ENCODE peak calls at places on chromosomes 11 and 22, in eight cellular contexts. F is activated CD4-positive, alpha-beta T cell treated with anti-CD3 and anti-CD28 coated beads for 48 hours; Z is AG08395; H is GM12865; C is stomach; X is GM03348; D is NCI-H1417 treated with DMSO at 0.1 percent for 48 hours; I is activated T-cell treated with anti-CD3 and anti-CD28 coated beads for 1 hour. T is an unnamed sample.

GRCh38 chr11:26490546-26490945 is 81.5 kb downstream of the MUC15 start:
- DNase-seq in H (no peak), C (no peak), I (no peak), X (no peak), Z (no peak), D (no peak), F (no peak), T (no peak)

GRCh38 chr22:19942886-19943664 is 1.5 kb upstream of the TXNRD2 start:
- DNase-seq in X (peak), C (no peak), Z (peak), I (no peak), H (no peak), D (no peak), F (peak), T (no peak)

GRCh38 chr11:86795962-86796361 is 4.4 kb upstream of the PRSS23 start:
- DNase-seq in I (no peak), H (no peak), F (no peak), C (no peak), X (no peak), Z (no peak), D (no peak), T (no peak)

GRCh38 chr11:69195819-69196218 is 40.1 kb downstream of the SMIM38 start:
- DNase-seq in D (no peak), F (no peak), C (no peak), Z (no peak), X (no peak), I (no peak), H (no peak), T (no peak)

GRCh38 chr11:1483445-1483961 is 3.1 kb downstream of the MOB2 start:
- DNase-seq in C (no peak), I (no peak), F (no peak), D (no peak), X (no peak), Z (no peak), H (no peak), T (peak)

GRCh38 chr22:35963237-35963810 is 65.3 kb downstream of the RBFOX2 start:
- DNase-seq in C (no peak), I (no peak), X (no peak), Z (no peak), H (no peak), D (no peak), F (no peak), T (no peak)

GRCh38 chr11:7511405-7511804 is 2.4 kb upstream of the PPFIBP2 start:
- DNase-seq in F (no peak), H (no peak), D (no peak), C (peak), Z (no peak), I (no peak), X (no peak), T (peak)

GRCh38 chr22:48750282-48750681 is 1077.4 kb downstream of the BRD1 start:
- DNase-seq in X (peak), D (no peak), F (no peak), C (no peak), Z (no peak), H (no peak), I (no peak), T (no peak)

GRCh38 chr22:47293368-47294221 is 531.1 kb downstream of the TBC1D22A start:
- DNase-seq in F (no peak), I (no peak), D (no peak), X (no peak), H (no peak), C (no peak), Z (no peak), T (no peak)

GRCh38 chr11:3808846-3809623 is 675 bp downstream of the PGAP2 start:
- DNase-seq in C (peak), D (no peak), F (peak), H (peak), Z (peak), I (no peak), X (peak), T (peak)

GRCh38 chr22:49724030-49724892 is 103.4 kb downstream of the BRD1 start:
- DNase-seq in D (no peak), I (no peak), C (no peak), X (no peak), H (no peak), F (peak), Z (no peak), T (no peak)

GRCh38 chr11:68282141-68282860 is 10.5 kb upstream of the C11orf24 start:
- DNase-seq in X (no peak), I (no peak), C (no peak), F (peak), H (peak), Z (no peak), D (no peak), T (no peak)

GRCh38 chr11:78230161-78230877 is 41.6 kb downstream of the USP35 start:
- DNase-seq in I (no peak), H (no peak), C (no peak), D (no peak), Z (no peak), X (no peak), F (no peak), T (no peak)

GRCh38 chr11:81963018-81963417 is 770.6 kb downstream of the FAM181B start:
- DNase-seq in X (no peak), H (no peak), F (no peak), D (no peak), C (no peak), Z (no peak), I (no peak), T (no peak)

GRCh38 chr11:74012072-74012809 is 3.4 kb upstream of the UCP3 start:
- DNase-seq in F (no peak), I (no peak), D (no peak), Z (no peak), H (no peak), C (no peak), X (no peak), T (no peak)

GRCh38 chr11:77580712-77581337 is 8.9 kb upstream of the AQP11 start:
- DNase-seq in C (no peak), Z (no peak), I (no peak), D (no peak), X (no peak), F (no peak), H (no peak), T (no peak)

GRCh38 chr22:48051796-48052620 is 1289.6 kb downstream of the TBC1D22A start:
- DNase-seq in H (no peak), F (no peak), C (no peak), I (no peak), D (no peak), Z (no peak), X (no peak), T (no peak)

GRCh38 chr11:76623171-76623883 is 47.2 kb downstream of the LRRC32 start:
- DNase-seq in Z (peak), C (no peak), H (no peak), I (no peak), X (peak), F (no peak), D (no peak), T (no peak)

GRCh38 chr22:36226189-36226588 is 13.1 kb downstream of the APOL2 start:
- DNase-seq in H (no peak), I (no peak), X (no peak), D (no peak), F (no peak), Z (no peak), C (no peak), T (no peak)

GRCh38 chr11:43381802-43382201 is 23.1 kb downstream of the TTC17 start:
- DNase-seq in X (no peak), H (no peak), Z (no peak), D (no peak), F (no peak), I (no peak), C (no peak), T (no peak)

GRCh38 chr22:31445642-31446041 is 44.0 kb downstream of the EIF4ENIF1 start:
- DNase-seq in Z (no peak), H (no peak), C (no peak), I (no peak), D (no peak), X (no peak), F (no peak), T (no peak)

GRCh38 chr11:20156280-20156875 is 3.9 kb downstream of the DBX1 start:
- DNase-seq in H (no peak), X (no peak), C (no peak), F (peak), Z (no peak), D (no peak), I (peak), T (peak)

GRCh38 chr11:102453286-102453797 is 777 bp upstream of the TMEM123 start:
- DNase-seq in H (no peak), I (no peak), Z (peak), D (peak), C (no peak), X (no peak), F (no peak), T (no peak)

GRCh38 chr11:65501005-65501529 is 2.2 kb downstream of the MALAT1 start:
- DNase-seq in D (no peak), F (no peak), H (no peak), Z (no peak), X (no peak), C (no peak), I (no peak), T (no peak)

GRCh38 chr11:44726278-44727113 is at the start of gene TSPAN18:
- DNase-seq in X (peak), H (peak), I (peak), D (no peak), Z (peak), F (peak), C (no peak), T (peak)

GRCh38 chr11:32353884-32354283 is 81.5 kb downstream of the WT1 start:
- DNase-seq in D (no peak), C (no peak), X (no peak), F (no peak), Z (no peak), I (no peak), H (no peak), T (no peak)

GRCh38 chr11:19832901-19833300 is 120.3 kb downstream of the NAV2 start:
- DNase-seq in I (no peak), F (no peak), H (no peak), Z (no peak), X (no peak), D (no peak), C (no peak), T (no peak)

GRCh38 chr11:74311352-74311926 is at the start of gene P4HA3:
- DNase-seq in C (peak), Z (peak), I (peak), F (peak), D (no peak), X (peak), H (peak), T (peak)

GRCh38 chr11:61532136-61533038 is 23.8 kb downstream of the LRRC10B start:
- DNase-seq in C (peak), X (peak), H (peak), D (no peak), I (peak), F (peak), Z (peak), T (no peak)

GRCh38 chr11:111461460-111462240 is 50.5 kb downstream of the BTG4 start:
- DNase-seq in D (no peak), X (peak), Z (no peak), F (no peak), I (no peak), H (no peak), C (no peak), T (no peak)

GRCh38 chr22:38513063-38513462 is 7.0 kb upstream of the DDX17 start:
- DNase-seq in H (peak), X (no peak), I (peak), D (no peak), F (peak), Z (no peak), C (no peak), T (no peak)

GRCh38 chr22:20211997-20212753 is 55.9 kb downstream of the RTN4R start:
- DNase-seq in X (no peak), D (no peak), C (peak), H (no peak), I (no peak), Z (no peak), F (no peak), T (peak)

T was measured in pancreas.